ENCODE peak calls at places on chromosomes 12 and 14, in ten cellular contexts. One of them, this sample, is unnamed. For H3K9me3, the result is how much of the 10 kb centered on the place peaks cover.

GRCh38 chr12:109440851-109441490 is 36.1 kb downstream of the KCTD10 start:
- DNase-seq in transverse colon: no peak
- DNase-seq in prostate gland: no peak
- DNase-seq in stomach: no peak
- DNase-seq in suprapubic skin: no peak
- DNase-seq in HCT116: no peak
- DNase-seq in GM12878: no peak
- DNase-seq in SK-N-MC: no peak
- DNase-seq in Panc1: no peak
- DNase-seq in K562: no peak
- DNase-seq in this sample: no peak

GRCh38 chr14:101499080-101499479 is 62.2 kb upstream of the DIO3 start:
- DNase-seq in transverse colon: no peak
- DNase-seq in prostate gland: no peak
- DNase-seq in stomach: peak
- DNase-seq in suprapubic skin: peak
- DNase-seq in HCT116: no peak
- DNase-seq in GM12878: no peak
- DNase-seq in SK-N-MC: no peak
- DNase-seq in Panc1: no peak
- DNase-seq in K562: no peak
- DNase-seq in this sample: no peak

GRCh38 chr12:6158263-6158662 is 33.8 kb upstream of the VWF start:
- DNase-seq in transverse colon: no peak
- DNase-seq in prostate gland: no peak
- DNase-seq in stomach: no peak
- DNase-seq in suprapubic skin: no peak
- DNase-seq in HCT116: no peak
- DNase-seq in GM12878: no peak
- DNase-seq in SK-N-MC: no peak
- DNase-seq in Panc1: no peak
- DNase-seq in K562: no peak
- DNase-seq in this sample: no peak

GRCh38 chr12:29844667-29845066 is 60.9 kb upstream of the TMTC1 start:
- DNase-seq in transverse colon: no peak
- DNase-seq in prostate gland: no peak
- DNase-seq in stomach: no peak
- DNase-seq in suprapubic skin: no peak
- DNase-seq in HCT116: no peak
- DNase-seq in GM12878: no peak
- DNase-seq in SK-N-MC: no peak
- DNase-seq in Panc1: no peak
- DNase-seq in K562: no peak
- DNase-seq in this sample: no peak

GRCh38 chr12:32755654-32756475 is at the start of gene YARS2:
- DNase-seq in transverse colon: peak
- DNase-seq in prostate gland: peak
- DNase-seq in stomach: peak
- DNase-seq in suprapubic skin: peak
- DNase-seq in HCT116: peak
- DNase-seq in GM12878: peak
- DNase-seq in SK-N-MC: peak
- DNase-seq in Panc1: peak
- DNase-seq in K562: peak
- DNase-seq in this sample: peak

GRCh38 chr12:131628766-131629448 is 82.0 kb upstream of the SFSWAP start:
- DNase-seq in transverse colon: no peak
- DNase-seq in prostate gland: no peak
- DNase-seq in stomach: no peak
- DNase-seq in suprapubic skin: no peak
- DNase-seq in HCT116: no peak
- DNase-seq in GM12878: no peak
- DNase-seq in SK-N-MC: no peak
- DNase-seq in Panc1: no peak
- DNase-seq in K562: no peak
- DNase-seq in this sample: no peak

GRCh38 chr12:89636054-89636775 is 72.4 kb downstream of the ATP2B1 start:
- DNase-seq in transverse colon: no peak
- DNase-seq in prostate gland: no peak
- DNase-seq in stomach: no peak
- DNase-seq in suprapubic skin: no peak
- DNase-seq in HCT116: no peak
- DNase-seq in GM12878: no peak
- DNase-seq in SK-N-MC: no peak
- DNase-seq in Panc1: peak
- DNase-seq in K562: no peak
- DNase-seq in this sample: no peak

GRCh38 chr14:21087294-21088091 is 11.0 kb downstream of the ZNF219 start:
- DNase-seq in transverse colon: no peak
- DNase-seq in prostate gland: no peak
- DNase-seq in stomach: no peak
- DNase-seq in suprapubic skin: no peak
- DNase-seq in HCT116: no peak
- DNase-seq in GM12878: no peak
- DNase-seq in SK-N-MC: peak
- DNase-seq in Panc1: no peak
- DNase-seq in K562: no peak
- DNase-seq in this sample: no peak

GRCh38 chr12:40583743-40584142 is 108.5 kb upstream of the CNTN1 start:
- DNase-seq in transverse colon: no peak
- DNase-seq in prostate gland: no peak
- DNase-seq in stomach: no peak
- DNase-seq in suprapubic skin: no peak
- DNase-seq in HCT116: no peak
- DNase-seq in GM12878: no peak
- DNase-seq in SK-N-MC: no peak
- DNase-seq in Panc1: no peak
- DNase-seq in K562: no peak
- DNase-seq in this sample: no peak

GRCh38 chr14:30058401-30058800 is 130.8 kb upstream of the PRKD1 start:
- DNase-seq in transverse colon: no peak
- DNase-seq in prostate gland: no peak
- DNase-seq in stomach: no peak
- DNase-seq in suprapubic skin: no peak
- DNase-seq in HCT116: no peak
- DNase-seq in GM12878: no peak
- DNase-seq in SK-N-MC: no peak
- DNase-seq in Panc1: no peak
- DNase-seq in K562: no peak
- DNase-seq in this sample: no peak

GRCh38 chr12:1691123-1692007 is 495 bp downstream of the ADIPOR2 start:
- DNase-seq in transverse colon: peak
- DNase-seq in prostate gland: peak
- DNase-seq in stomach: peak
- DNase-seq in suprapubic skin: peak
- DNase-seq in HCT116: no peak
- DNase-seq in GM12878: no peak
- DNase-seq in SK-N-MC: no peak
- DNase-seq in Panc1: no peak
- DNase-seq in K562: peak
- DNase-seq in this sample: no peak

GRCh38 chr12:39772708-39773665 is 153.4 kb upstream of the ABCD2 start:
- DNase-seq in transverse colon: no peak
- DNase-seq in prostate gland: no peak
- DNase-seq in stomach: no peak
- DNase-seq in suprapubic skin: no peak
- DNase-seq in HCT116: no peak
- DNase-seq in GM12878: no peak
- DNase-seq in SK-N-MC: no peak
- DNase-seq in Panc1: no peak
- DNase-seq in K562: no peak
- DNase-seq in this sample: no peak

DNA sequence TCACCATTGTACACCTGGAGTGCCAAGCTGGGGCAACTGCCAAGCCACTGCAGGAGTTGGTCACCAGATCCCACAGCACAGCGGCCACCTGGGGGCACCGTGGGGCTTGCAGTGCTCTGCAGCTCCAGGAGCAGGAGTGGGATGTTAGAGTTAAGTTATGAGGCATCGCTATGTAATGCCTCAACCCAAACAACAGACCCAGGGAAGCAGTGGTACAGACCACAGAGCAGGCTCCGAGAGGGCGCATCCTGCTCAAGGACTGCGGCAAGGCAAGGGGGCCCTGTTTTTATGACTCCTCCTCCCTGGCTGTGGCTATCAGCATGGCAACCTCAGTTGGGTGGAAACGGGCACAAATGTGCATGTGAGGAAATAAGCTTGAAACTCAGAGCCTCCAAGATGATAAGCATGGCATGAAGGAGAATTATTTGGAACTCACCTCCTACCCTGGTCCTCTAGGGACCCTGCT is 63.1 kb downstream of the ARL6IP4 start:
- DNase-seq in transverse colon: peak
- DNase-seq in prostate gland: peak
- DNase-seq in stomach: peak
- DNase-seq in suprapubic skin: no peak
- DNase-seq in HCT116: peak
- DNase-seq in GM12878: no peak
- DNase-seq in SK-N-MC: no peak
- DNase-seq in Panc1: peak
- DNase-seq in K562: peak
- DNase-seq in this sample: peak
- TF ChIP-seq POLR2AphosphoS5 in transverse colon: peak
- TF ChIP-seq POLR2AphosphoS5 in prostate gland: peak
- TF ChIP-seq POLR2AphosphoS5 in stomach: peak
- TF ChIP-seq POLR2AphosphoS5 in suprapubic skin: no peak
- TF ChIP-seq POLR2AphosphoS5 in HCT116: no peak
- TF ChIP-seq POLR2AphosphoS5 in GM12878: no peak
- TF ChIP-seq POLR2AphosphoS5 in SK-N-MC: no peak
- TF ChIP-seq POLR2AphosphoS5 in Panc1: no peak
- TF ChIP-seq POLR2AphosphoS5 in K562: no peak
- TF ChIP-seq POLR2AphosphoS5 in this sample: no peak

GRCh38 chr12:45590646-45591045 is 138.9 kb upstream of the ARID2 start:
- DNase-seq in transverse colon: no peak
- DNase-seq in prostate gland: no peak
- DNase-seq in stomach: no peak
- DNase-seq in suprapubic skin: no peak
- DNase-seq in HCT116: no peak
- DNase-seq in GM12878: no peak
- DNase-seq in SK-N-MC: no peak
- DNase-seq in Panc1: no peak
- DNase-seq in K562: no peak
- DNase-seq in this sample: no peak
- H3K9me3 ChIP-seq in transverse colon: under half
- H3K9me3 ChIP-seq in prostate gland: under half
- H3K9me3 ChIP-seq in stomach: under half
- H3K9me3 ChIP-seq in suprapubic skin: under half
- H3K9me3 ChIP-seq in HCT116: under half
- H3K9me3 ChIP-seq in GM12878: under half
- H3K9me3 ChIP-seq in SK-N-MC: under half
- H3K9me3 ChIP-seq in Panc1: under half
- H3K9me3 ChIP-seq in K562: under half
- H3K9me3 ChIP-seq in this sample: under half

GRCh38 chr12:49537709-49538601 is 875 bp upstream of the KCNH3 start:
- DNase-seq in transverse colon: no peak
- DNase-seq in prostate gland: no peak
- DNase-seq in stomach: peak
- DNase-seq in suprapubic skin: no peak
- DNase-seq in HCT116: no peak
- DNase-seq in GM12878: no peak
- DNase-seq in SK-N-MC: no peak
- DNase-seq in Panc1: no peak
- DNase-seq in K562: peak
- DNase-seq in this sample: no peak

GRCh38 chr12:49540229-49541139 is 1.7 kb downstream of the KCNH3 start:
- DNase-seq in transverse colon: no peak
- DNase-seq in prostate gland: no peak
- DNase-seq in stomach: no peak
- DNase-seq in suprapubic skin: no peak
- DNase-seq in HCT116: no peak
- DNase-seq in GM12878: no peak
- DNase-seq in SK-N-MC: no peak
- DNase-seq in Panc1: no peak
- DNase-seq in K562: no peak
- DNase-seq in this sample: peak

GRCh38 chr12:49539406-49540228 is 787 bp downstream of the KCNH3 start:
- DNase-seq in transverse colon: no peak
- DNase-seq in prostate gland: no peak
- DNase-seq in stomach: peak
- DNase-seq in suprapubic skin: no peak
- DNase-seq in HCT116: no peak
- DNase-seq in GM12878: no peak
- DNase-seq in SK-N-MC: no peak
- DNase-seq in Panc1: no peak
- DNase-seq in K562: no peak
- DNase-seq in this sample: no peak

GRCh38 chr12:49537231-49537708 is 1.6 kb upstream of the KCNH3 start:
- DNase-seq in transverse colon: no peak
- DNase-seq in prostate gland: no peak
- DNase-seq in stomach: peak
- DNase-seq in suprapubic skin: no peak
- DNase-seq in HCT116: no peak
- DNase-seq in GM12878: no peak
- DNase-seq in SK-N-MC: no peak
- DNase-seq in Panc1: no peak
- DNase-seq in K562: no peak
- DNase-seq in this sample: no peak

DNA sequence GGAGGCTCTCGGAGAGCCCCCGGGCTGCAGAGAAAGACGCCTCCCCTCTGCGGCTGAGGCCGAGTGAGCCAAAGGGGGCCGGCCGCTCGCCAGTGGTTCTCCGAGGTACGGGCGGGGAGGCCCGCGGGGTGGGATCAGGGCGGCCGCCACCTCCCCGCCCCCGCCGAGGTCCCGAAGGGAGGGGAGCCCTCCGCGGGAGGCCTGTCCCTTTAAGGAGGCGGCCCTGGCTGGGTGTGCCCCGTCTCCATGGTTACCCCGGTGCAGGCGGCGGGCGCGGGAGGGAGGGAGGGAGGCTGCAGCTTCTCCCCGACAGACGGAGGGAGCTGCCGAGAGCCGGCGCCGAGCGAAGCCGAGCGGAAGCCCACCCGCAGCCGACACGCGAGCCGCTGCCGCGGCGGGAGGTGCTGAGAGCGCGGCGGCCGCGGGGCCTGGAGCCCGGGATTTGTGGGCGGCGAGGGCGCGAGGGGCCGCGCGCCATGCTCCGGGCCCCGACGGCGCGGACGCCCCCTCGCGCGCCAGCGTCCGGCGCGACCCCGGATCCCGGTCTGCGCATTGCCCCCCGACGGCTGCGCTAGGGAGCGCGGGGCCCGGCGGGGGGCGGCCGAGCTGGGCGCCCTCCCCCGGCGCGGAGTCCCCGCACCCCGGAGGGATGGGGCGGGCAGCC is at the start of gene KCNH3:
- DNase-seq in transverse colon: peak
- DNase-seq in prostate gland: peak
- DNase-seq in stomach: peak
- DNase-seq in suprapubic skin: peak
- DNase-seq in HCT116: peak
- DNase-seq in GM12878: no peak
- DNase-seq in SK-N-MC: no peak
- DNase-seq in Panc1: no peak
- DNase-seq in K562: peak
- DNase-seq in this sample: peak
- TF ChIP-seq POLR2AphosphoS5 in transverse colon: no peak
- TF ChIP-seq POLR2AphosphoS5 in prostate gland: no peak
- TF ChIP-seq POLR2AphosphoS5 in stomach: no peak
- TF ChIP-seq POLR2AphosphoS5 in suprapubic skin: no peak
- TF ChIP-seq POLR2AphosphoS5 in HCT116: peak
- TF ChIP-seq POLR2AphosphoS5 in GM12878: no peak
- TF ChIP-seq POLR2AphosphoS5 in SK-N-MC: no peak
- TF ChIP-seq POLR2AphosphoS5 in Panc1: no peak
- TF ChIP-seq POLR2AphosphoS5 in K562: no peak
- TF ChIP-seq POLR2AphosphoS5 in this sample: no peak

GRCh38 chr12:93865751-93866150 is 188.6 kb downstream of the CRADD start:
- DNase-seq in transverse colon: no peak
- DNase-seq in prostate gland: no peak
- DNase-seq in stomach: no peak
- DNase-seq in suprapubic skin: no peak
- DNase-seq in HCT116: no peak
- DNase-seq in GM12878: no peak
- DNase-seq in SK-N-MC: no peak
- DNase-seq in Panc1: no peak
- DNase-seq in K562: no peak
- DNase-seq in this sample: no peak
- H3K9me3 ChIP-seq in transverse colon: under half
- H3K9me3 ChIP-seq in prostate gland: under half
- H3K9me3 ChIP-seq in stomach: under half
- H3K9me3 ChIP-seq in suprapubic skin: under half
- H3K9me3 ChIP-seq in HCT116: under half
- H3K9me3 ChIP-seq in GM12878: under half
- H3K9me3 ChIP-seq in SK-N-MC: under half
- H3K9me3 ChIP-seq in Panc1: under half
- H3K9me3 ChIP-seq in K562: under half
- H3K9me3 ChIP-seq in this sample: under half